ENCODE peak calls at places on chromosome 4, in four cellular contexts. F is thyroid gland; G is breast epithelium; T is CD8-positive, alpha-beta T cell. W is an unnamed sample.

GRCh38 chr4:151753056-151753455 is 7.8 kb downstream of the GATB start:
- DNase-seq in F (no peak), G (no peak), T (no peak), W (no peak)

GRCh38 chr4:114782842-114783595 is 184.4 kb downstream of the UGT8 start:
- DNase-seq in F (no peak), G (no peak), T (no peak), W (no peak)

GRCh38 chr4:79652232-79652631 is 244.2 kb upstream of the GK2 start:
- DNase-seq in F (no peak), G (no peak), T (no peak), W (no peak)

GRCh38 chr4:114464873-114465272 is 133.7 kb upstream of the UGT8 start:
- DNase-seq in F (no peak), G (no peak), T (no peak), W (no peak)

GRCh38 chr4:75830906-75831305 is 71.3 kb downstream of the PPEF2 start:
- DNase-seq in F (no peak), G (no peak), T (no peak), W (no peak)

GRCh38 chr4:98938386-98938785 is 9.5 kb upstream of the EIF4E start:
- DNase-seq in F (no peak), G (no peak), T (no peak), W (no peak)

GRCh38 chr4:137623013-137623412 is 90.7 kb upstream of the PCDH18 start:
- DNase-seq in F (no peak), G (no peak), T (no peak), W (no peak)

GRCh38 chr4:183362916-183363542 is 40.8 kb upstream of the CLDN24 start:
- DNase-seq in F (no peak), G (no peak), T (no peak), W (no peak)

GRCh38 chr4:37631551-37631950 is 54.6 kb downstream of the RELL1 start:
- DNase-seq in F (peak), G (peak), T (no peak), W (no peak)

GRCh38 chr4:7171191-7171900 is 21.0 kb upstream of the SORCS2 start:
- DNase-seq in F (no peak), G (no peak), T (no peak), W (no peak)

GRCh38 chr4:152045397-152045780 is 284.6 kb upstream of the GATB start:
- DNase-seq in F (no peak), G (no peak), T (no peak), W (no peak)

GRCh38 chr4:83613994-83614393 is 78.1 kb downstream of the GPAT3 start:
- DNase-seq in F (no peak), G (no peak), T (no peak), W (no peak)

GRCh38 chr4:83616252-83616651 is 80.3 kb downstream of the GPAT3 start:
- DNase-seq in F (no peak), G (no peak), T (no peak), W (no peak)

GRCh38 chr4:83618991-83619390 is 83.1 kb downstream of the GPAT3 start:
- DNase-seq in F (no peak), G (no peak), T (no peak), W (no peak)

GRCh38 chr4:83617371-83618021 is 81.6 kb downstream of the GPAT3 start:
- DNase-seq in F (no peak), G (no peak), T (no peak), W (no peak)

DNA sequence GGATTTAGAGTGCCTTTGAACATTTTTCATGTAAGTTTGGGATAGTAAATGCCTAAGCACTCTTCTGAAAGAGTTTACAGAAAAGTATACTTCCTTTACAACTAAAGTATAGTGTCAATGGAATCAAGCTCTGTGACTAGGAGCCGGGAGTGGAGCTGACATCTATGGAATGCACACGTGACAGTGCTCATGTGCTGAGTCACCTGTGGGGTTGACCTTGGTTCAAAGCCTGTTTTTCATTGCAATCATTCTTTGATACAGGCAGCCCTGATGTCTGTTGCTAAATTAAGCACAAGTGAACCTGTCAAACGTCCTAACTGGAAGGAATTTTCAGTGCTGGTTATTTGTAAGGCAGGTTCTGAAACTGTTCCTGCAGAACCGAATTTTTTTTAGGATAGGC is 82.5 kb downstream of the GPAT3 start:
- DNase-seq in F (peak), G (no peak), T (no peak), W (no peak)
- H3K27ac ChIP-seq in F (peak), G (no peak), T (no peak), W (no peak)

GRCh38 chr4:59583845-59584568 is 1616.1 kb upstream of the ADGRL3 start:
- DNase-seq in F (no peak), G (no peak), T (no peak), W (no peak)
- H3K27ac ChIP-seq in F (no peak), G (no peak), T (no peak), W (no peak)

GRCh38 chr4:720111-720860 is 14.7 kb downstream of the PCGF3 start:
- DNase-seq in F (no peak), G (no peak), T (no peak), W (no peak)
- H3K27ac ChIP-seq in F (no peak), G (peak), T (no peak), W (no peak)

GRCh38 chr4:866068-866760 is 40.3 kb upstream of the CPLX1 start:
- DNase-seq in F (no peak), G (no peak), T (peak), W (no peak)

GRCh38 chr4:869776-870175 is 43.8 kb upstream of the CPLX1 start:
- DNase-seq in F (no peak), G (no peak), T (peak), W (no peak)

GRCh38 chr4:866761-867390 is 40.9 kb upstream of the CPLX1 start:
- DNase-seq in F (no peak), G (no peak), T (peak), W (no peak)

GRCh38 chr4:868421-868820 is 42.5 kb upstream of the CPLX1 start:
- DNase-seq in F (no peak), G (no peak), T (peak), W (no peak)

DNA sequence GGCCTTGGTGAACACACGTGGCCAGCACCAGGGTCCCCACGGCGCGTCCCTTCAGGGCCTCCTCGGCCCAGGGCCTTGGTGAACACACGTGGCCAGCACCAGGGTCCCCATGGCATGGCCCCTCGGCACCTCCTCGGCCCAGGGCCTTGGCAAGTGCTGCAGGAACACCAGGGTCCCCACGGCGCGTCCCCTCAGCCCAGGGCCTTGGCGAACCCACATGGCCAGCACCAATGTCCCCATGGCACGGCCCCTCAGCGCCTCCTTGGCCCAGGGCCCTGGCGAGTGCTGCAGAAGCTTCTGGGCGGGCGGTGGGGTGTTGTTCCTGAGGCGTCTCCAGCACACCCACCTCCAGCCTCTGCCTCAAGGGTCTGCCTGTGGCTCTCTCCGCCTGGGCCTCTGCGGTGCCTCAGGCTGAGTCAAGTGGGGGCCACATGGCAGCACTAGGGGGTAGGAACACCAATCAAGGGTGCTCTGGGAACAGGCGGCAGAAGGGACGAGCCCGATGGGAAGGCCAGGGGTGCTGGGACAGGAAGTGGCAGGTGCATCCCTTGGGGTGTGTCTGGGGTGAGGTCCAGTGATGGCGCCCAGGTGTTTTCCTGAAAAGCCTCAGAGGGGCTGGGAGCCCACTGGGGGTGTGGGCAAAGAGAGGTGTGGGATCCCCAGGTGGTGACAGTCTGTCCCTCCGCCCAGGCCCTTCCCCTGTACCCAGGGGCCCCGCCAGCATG is 41.8 kb upstream of the CPLX1 start:
- DNase-seq in F (no peak), G (no peak), T (peak), W (no peak)
- H3K27ac ChIP-seq in F (no peak), G (no peak), T (no peak), W (no peak)

DNA sequence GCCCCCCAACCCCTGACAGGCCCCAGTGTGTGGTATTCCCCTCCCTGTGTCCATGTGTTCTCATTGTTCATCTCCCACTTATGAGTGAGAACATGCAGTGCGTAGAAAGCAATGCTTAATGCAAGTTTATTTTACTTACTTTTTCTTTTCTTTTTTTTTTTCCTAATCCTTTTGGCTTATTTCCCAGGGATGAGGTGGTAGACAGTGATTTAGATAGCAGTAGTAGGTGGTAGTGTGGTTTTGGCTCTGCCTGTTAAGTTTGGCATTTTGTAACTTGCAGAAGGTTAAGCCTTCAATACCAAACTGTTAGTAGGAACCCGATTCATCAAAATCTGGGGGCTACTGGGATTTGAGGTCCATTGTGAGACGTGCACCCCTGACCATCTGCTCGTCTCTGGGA is 70.4 kb downstream of the PHOX2B start:
- DNase-seq in F (no peak), G (no peak), T (no peak), W (no peak)
- H3K27ac ChIP-seq in F (no peak), G (no peak), T (no peak), W (no peak)

GRCh38 chr4:111988514-111988913 is 156.7 kb upstream of the FAM241A start:
- DNase-seq in F (no peak), G (no peak), T (no peak), W (no peak)
- H3K27ac ChIP-seq in F (no peak), G (no peak), T (no peak), W (no peak)

DNA sequence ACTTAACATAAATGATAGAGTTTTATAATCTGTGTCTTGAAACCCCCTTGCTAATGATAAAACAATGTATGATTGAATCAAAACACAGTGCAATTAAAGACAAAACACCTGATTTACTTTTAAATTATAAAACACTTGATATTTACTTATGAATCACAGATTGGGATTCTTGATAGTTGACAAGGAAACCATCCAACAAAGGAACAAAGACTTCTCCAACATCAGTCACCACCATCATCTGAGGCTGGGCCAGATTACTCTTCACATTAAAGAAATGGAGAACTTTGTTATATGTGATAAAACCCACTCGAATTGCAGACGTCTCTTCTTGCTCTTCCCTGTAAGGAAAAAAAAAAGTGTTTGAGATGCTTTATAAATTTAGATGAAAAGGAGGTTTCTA is 67.4 kb downstream of the METTL14 start:
- DNase-seq in F (no peak), G (no peak), T (no peak), W (no peak)
- H3K27ac ChIP-seq in F (no peak), G (no peak), T (no peak), W (no peak)

GRCh38 chr4:54230479-54231418 is 1.7 kb downstream of the PDGFRA start:
- DNase-seq in F (no peak), G (peak), T (no peak), W (peak)

GRCh38 chr4:54233128-54233696 is 4.1 kb downstream of the PDGFRA start:
- DNase-seq in F (peak), G (peak), T (peak), W (peak)

GRCh38 chr4:54231419-54232150 is 2.5 kb downstream of the PDGFRA start:
- DNase-seq in F (no peak), G (peak), T (no peak), W (peak)

GRCh38 chr4:54233697-54234496 is 4.8 kb downstream of the PDGFRA start:
- DNase-seq in F (peak), G (peak), T (peak), W (peak)

GRCh38 chr4:54232151-54232688 is 3.1 kb downstream of the PDGFRA start:
- DNase-seq in F (no peak), G (peak), T (no peak), W (no peak)
- H3K27ac ChIP-seq in F (peak), G (peak), T (no peak), W (no peak)

W was measured in aorta.